ENCODE peak calls at places on chromosomes 6 and 20, in six cellular contexts. X is breast epithelium, Y is ACHN, Z is NCI-H187 treated with DMSO at 0.1 percent for 48 hours, N is GM04503, I is memory B cell. J is an unnamed sample.

GRCh38 chr6:27706431-27706830 is 205.8 kb downstream of the OR2B2 start:
- DNase-seq in X (no peak), Y (no peak), Z (no peak), N (no peak), I (no peak), J (no peak)

GRCh38 chr20:48157970-48158369 is 372.7 kb upstream of the SULF2 start:
- DNase-seq in X (no peak), Y (no peak), Z (no peak), N (no peak), I (no peak), J (no peak)

GRCh38 chr20:11445891-11446290 is 471.8 kb upstream of the BTBD3 start:
- DNase-seq in X (no peak), Y (no peak), Z (no peak), N (no peak), I (no peak), J (no peak)

GRCh38 chr6:47451162-47451561 is 26.4 kb upstream of the CD2AP start:
- DNase-seq in X (no peak), Y (no peak), Z (no peak), N (no peak), I (no peak), J (no peak)

GRCh38 chr20:30168025-30168799 is 1089.3 kb upstream of the DEFB115 start:
- DNase-seq in X (no peak), Y (no peak), Z (no peak), N (no peak), I (peak), J (no peak)

GRCh38 chr20:44720994-44721784 is 6.0 kb downstream of the CCN5 start:
- DNase-seq in X (no peak), Y (peak), Z (no peak), N (peak), I (no peak), J (peak)

GRCh38 chr6:30877419-30878262 is 6.7 kb upstream of the DDR1 start:
- DNase-seq in X (peak), Y (peak), Z (no peak), N (no peak), I (peak), J (peak)

GRCh38 chr20:60446273-60447111 is 488.3 kb downstream of the CDH26 start:
- DNase-seq in X (no peak), Y (no peak), Z (no peak), N (no peak), I (no peak), J (no peak)

GRCh38 chr20:50367739-50368375 is 142.3 kb upstream of the PTPN1 start:
- DNase-seq in X (no peak), Y (no peak), Z (no peak), N (no peak), I (no peak), J (no peak)

GRCh38 chr6:3585320-3585935 is 128.6 kb upstream of the SLC22A23 start:
- DNase-seq in X (no peak), Y (no peak), Z (no peak), N (peak), I (no peak), J (peak)